ENCODE peak calls at places on chromosomes 12 and 14, in four cellular contexts. One of them, this sample, is unnamed.

GRCh38 chr12:74922117-74922516 is 287.5 kb downstream of the KCNC2 start:
- ATAC-seq in HepG2: no peak
- ATAC-seq in GM23338: no peak
- ATAC-seq in HCT116: no peak
- ATAC-seq in this sample: peak; percentile 39

GRCh38 chr14:103815253-103815652 is 32.1 kb downstream of the PPP1R13B start:
- ATAC-seq in HepG2: no peak
- ATAC-seq in GM23338: no peak
- ATAC-seq in HCT116: no peak
- ATAC-seq in this sample: no peak

GRCh38 chr14:94157195-94157594 is 16.9 kb upstream of the PPP4R4 start:
- ATAC-seq in HepG2: no peak
- ATAC-seq in GM23338: no peak
- ATAC-seq in HCT116: no peak
- ATAC-seq in this sample: no peak

GRCh38 chr14:67738740-67739504 is 37.2 kb downstream of the RDH12 start:
- ATAC-seq in HepG2: peak; percentile 97
- ATAC-seq in GM23338: no peak
- ATAC-seq in HCT116: peak; percentile 62
- ATAC-seq in this sample: peak; percentile 93

GRCh38 chr14:50865677-50866076 is 6.2 kb upstream of the ABHD12B start:
- ATAC-seq in HepG2: no peak
- ATAC-seq in GM23338: no peak
- ATAC-seq in HCT116: no peak
- ATAC-seq in this sample: no peak

GRCh38 chr12:124786065-124786964 is 77.3 kb downstream of the SCARB1 start:
- ATAC-seq in HepG2: no peak
- ATAC-seq in GM23338: peak; percentile 100
- ATAC-seq in HCT116: peak; percentile 78
- ATAC-seq in this sample: peak; percentile 97

GRCh38 chr14:89330236-89331002 is 86.6 kb downstream of the FOXN3 start:
- ATAC-seq in HepG2: no peak
- ATAC-seq in GM23338: peak; percentile 61
- ATAC-seq in HCT116: no peak
- ATAC-seq in this sample: peak; percentile 84

GRCh38 chr14:34368971-34369665 is 92.9 kb downstream of the SPTSSA start:
- ATAC-seq in HepG2: peak; percentile 34
- ATAC-seq in GM23338: no peak
- ATAC-seq in HCT116: no peak
- ATAC-seq in this sample: no peak

GRCh38 chr12:124398578-124399227 is 103.8 kb downstream of the RFLNA start:
- ATAC-seq in HepG2: peak; percentile 12
- ATAC-seq in GM23338: no peak
- ATAC-seq in HCT116: no peak
- ATAC-seq in this sample: peak; percentile 67

GRCh38 chr12:110766311-110767154 is 23.8 kb upstream of the PPP1CC start:
- ATAC-seq in HepG2: no peak
- ATAC-seq in GM23338: no peak
- ATAC-seq in HCT116: no peak
- ATAC-seq in this sample: no peak

GRCh38 chr14:33692762-33693161 is 258.1 kb downstream of the EGLN3 start:
- ATAC-seq in HepG2: no peak
- ATAC-seq in GM23338: no peak
- ATAC-seq in HCT116: no peak
- ATAC-seq in this sample: no peak

GRCh38 chr12:40946612-40947194 is 241.4 kb upstream of the PDZRN4 start:
- ATAC-seq in HepG2: no peak
- ATAC-seq in GM23338: no peak
- ATAC-seq in HCT116: no peak
- ATAC-seq in this sample: no peak

GRCh38 chr12:120474092-120474960 is 4.8 kb upstream of the SRSF9 start:
- ATAC-seq in HepG2: no peak
- ATAC-seq in GM23338: no peak
- ATAC-seq in HCT116: peak; percentile 72
- ATAC-seq in this sample: no peak

GRCh38 chr14:90276627-90277367 is 20.4 kb downstream of the PSMC1 start:
- ATAC-seq in HepG2: peak; percentile 28
- ATAC-seq in GM23338: peak; percentile 70
- ATAC-seq in HCT116: no peak
- ATAC-seq in this sample: no peak

GRCh38 chr12:95440401-95440800 is 33.6 kb upstream of the METAP2 start:
- ATAC-seq in HepG2: no peak
- ATAC-seq in GM23338: no peak
- ATAC-seq in HCT116: no peak
- ATAC-seq in this sample: no peak

GRCh38 chr12:24955389-24955788 is 6.5 kb upstream of the BCAT1 start:
- ATAC-seq in HepG2: no peak
- ATAC-seq in GM23338: no peak
- ATAC-seq in HCT116: no peak
- ATAC-seq in this sample: no peak

GRCh38 chr12:92064420-92064819 is 81.2 kb downstream of the BTG1 start:
- ATAC-seq in HepG2: peak; percentile 67
- ATAC-seq in GM23338: no peak
- ATAC-seq in HCT116: no peak
- ATAC-seq in this sample: no peak

GRCh38 chr12:50103767-50104321 is at the start of gene GPD1:
- ATAC-seq in HepG2: peak; percentile 89
- ATAC-seq in GM23338: peak; percentile 83
- ATAC-seq in HCT116: peak; percentile 96
- ATAC-seq in this sample: peak; percentile 81

GRCh38 chr14:22518073-22518472 is 71.0 kb downstream of the DAD1 start:
- ATAC-seq in HepG2: no peak
- ATAC-seq in GM23338: peak; percentile 72
- ATAC-seq in HCT116: no peak
- ATAC-seq in this sample: no peak

GRCh38 chr14:22898302-22898894 is 15.4 kb downstream of the REM2 start:
- ATAC-seq in HepG2: no peak
- ATAC-seq in GM23338: no peak
- ATAC-seq in HCT116: peak; percentile 59
- ATAC-seq in this sample: no peak

GRCh38 chr12:26047401-26048226 is 77.2 kb downstream of the BHLHE41 start:
- ATAC-seq in HepG2: peak; percentile 46
- ATAC-seq in GM23338: peak; percentile 99
- ATAC-seq in HCT116: peak; percentile 63
- ATAC-seq in this sample: no peak

GRCh38 chr12:21561158-21561557 is 35.1 kb downstream of the SPX start:
- ATAC-seq in HepG2: no peak
- ATAC-seq in GM23338: no peak
- ATAC-seq in HCT116: no peak
- ATAC-seq in this sample: no peak

GRCh38 chr12:118055144-118055557 is 5.8 kb downstream of the WSB2 start:
- ATAC-seq in HepG2: peak; percentile 51
- ATAC-seq in GM23338: peak; percentile 87
- ATAC-seq in HCT116: peak; percentile 35
- ATAC-seq in this sample: no peak

GRCh38 chr12:119804011-119804641 is 73.0 kb downstream of the CIT start:
- ATAC-seq in HepG2: peak; percentile 100
- ATAC-seq in GM23338: peak; percentile 96
- ATAC-seq in HCT116: peak; percentile 100
- ATAC-seq in this sample: peak; percentile 72

GRCh38 chr14:85332401-85332800 is 197.5 kb upstream of the FLRT2 start:
- ATAC-seq in HepG2: no peak
- ATAC-seq in GM23338: no peak
- ATAC-seq in HCT116: no peak
- ATAC-seq in this sample: no peak

GRCh38 chr12:45170456-45171042 is 45.3 kb upstream of the ANO6 start:
- ATAC-seq in HepG2: peak; percentile 90
- ATAC-seq in GM23338: peak; percentile 90
- ATAC-seq in HCT116: peak; percentile 87
- ATAC-seq in this sample: peak; percentile 48

GRCh38 chr14:31965735-31966598 is 111.1 kb upstream of the ARHGAP5 start:
- ATAC-seq in HepG2: peak; percentile 93
- ATAC-seq in GM23338: no peak
- ATAC-seq in HCT116: no peak
- ATAC-seq in this sample: no peak

GRCh38 chr14:71628433-71628832 is 303.8 kb upstream of the RGS6 start:
- ATAC-seq in HepG2: no peak
- ATAC-seq in GM23338: no peak
- ATAC-seq in HCT116: no peak
- ATAC-seq in this sample: no peak

GRCh38 chr12:43815416-43815815 is 9.3 kb upstream of the TWF1 start:
- ATAC-seq in HepG2: no peak
- ATAC-seq in GM23338: no peak
- ATAC-seq in HCT116: no peak
- ATAC-seq in this sample: no peak
- TF ChIP-seq CTCF in HepG2: no peak
- TF ChIP-seq CTCF in GM23338: no peak
- TF ChIP-seq CTCF in HCT116: no peak
- TF ChIP-seq CTCF in this sample: no peak

GRCh38 chr14:25436906-25437305 is 387.0 kb upstream of the STXBP6 start:
- ATAC-seq in HepG2: no peak
- ATAC-seq in GM23338: no peak
- ATAC-seq in HCT116: no peak
- ATAC-seq in this sample: no peak
- H3K4me1 ChIP-seq in HepG2: no peaks in the 10 kb centered on the region
- H3K4me1 ChIP-seq in GM23338: peaks cover 8% of the 10 kb centered on the region
- H3K4me1 ChIP-seq in HCT116: no peaks in the 10 kb centered on the region
- H3K4me1 ChIP-seq in this sample: no peaks in the 10 kb centered on the region

GRCh38 chr12:105611340-105611739 is 280.8 kb downstream of the C12orf75 start:
- ATAC-seq in HepG2: no peak
- ATAC-seq in GM23338: no peak
- ATAC-seq in HCT116: no peak
- ATAC-seq in this sample: no peak

GRCh38 chr12:105617141-105617540 is 286.6 kb downstream of the C12orf75 start:
- ATAC-seq in HepG2: no peak
- ATAC-seq in GM23338: no peak
- ATAC-seq in HCT116: no peak
- ATAC-seq in this sample: no peak

DNA sequence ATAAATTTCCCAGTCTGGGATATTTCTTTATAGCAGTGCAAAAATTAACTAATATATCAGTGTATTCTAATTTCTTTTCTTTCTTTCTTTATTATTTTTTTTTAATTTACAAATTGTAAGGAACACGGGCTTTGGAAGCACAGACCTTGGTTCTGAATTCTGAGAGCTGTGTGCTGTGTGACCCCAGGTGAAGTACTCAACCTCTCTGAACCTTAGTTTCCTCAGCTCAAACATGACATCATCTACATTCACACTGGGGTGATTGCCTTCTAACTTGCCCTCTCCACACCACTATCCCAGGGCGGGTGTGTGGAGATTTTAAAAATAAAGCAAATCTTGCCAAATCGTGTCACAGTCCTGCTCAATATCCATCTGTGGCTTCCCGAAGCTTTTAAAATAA is 282.8 kb downstream of the C12orf75 start:
- ATAC-seq in HepG2: no peak
- ATAC-seq in GM23338: no peak
- ATAC-seq in HCT116: no peak
- ATAC-seq in this sample: no peak
- TF ChIP-seq POLR2AphosphoS5 in HepG2: no peak
- TF ChIP-seq POLR2AphosphoS5 in GM23338: no peak
- TF ChIP-seq POLR2AphosphoS5 in HCT116: no peak
- TF ChIP-seq POLR2AphosphoS5 in this sample: no peak

DNA sequence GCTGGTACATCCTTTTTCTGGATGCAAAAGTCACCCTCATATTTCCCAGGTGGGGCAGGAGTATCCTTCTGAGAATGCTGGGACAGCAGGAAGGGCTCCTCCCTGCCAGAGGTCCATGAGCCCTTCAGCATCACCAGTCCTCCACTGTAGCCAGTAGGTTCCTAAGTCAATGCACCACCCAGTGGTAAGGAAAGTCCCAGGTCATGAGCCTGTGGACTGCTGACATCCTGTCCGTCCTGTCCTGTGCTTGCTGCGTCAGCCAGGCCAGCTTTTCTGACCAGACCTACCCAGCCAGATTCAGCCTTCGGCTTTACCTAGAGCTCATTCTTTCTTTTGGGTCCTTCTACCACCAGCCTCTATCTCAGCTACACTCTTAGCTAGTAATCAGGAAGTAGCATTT is 23.0 kb upstream of the ACTN1 start:
- ATAC-seq in HepG2: peak; percentile 99
- ATAC-seq in GM23338: peak; percentile 69
- ATAC-seq in HCT116: peak; percentile 77
- ATAC-seq in this sample: peak; percentile 31
- TF ChIP-seq CTCF in HepG2: peak; percentile 89
- TF ChIP-seq CTCF in GM23338: peak; percentile 27
- TF ChIP-seq CTCF in HCT116: peak; percentile 27
- TF ChIP-seq CTCF in this sample: no peak

DNA sequence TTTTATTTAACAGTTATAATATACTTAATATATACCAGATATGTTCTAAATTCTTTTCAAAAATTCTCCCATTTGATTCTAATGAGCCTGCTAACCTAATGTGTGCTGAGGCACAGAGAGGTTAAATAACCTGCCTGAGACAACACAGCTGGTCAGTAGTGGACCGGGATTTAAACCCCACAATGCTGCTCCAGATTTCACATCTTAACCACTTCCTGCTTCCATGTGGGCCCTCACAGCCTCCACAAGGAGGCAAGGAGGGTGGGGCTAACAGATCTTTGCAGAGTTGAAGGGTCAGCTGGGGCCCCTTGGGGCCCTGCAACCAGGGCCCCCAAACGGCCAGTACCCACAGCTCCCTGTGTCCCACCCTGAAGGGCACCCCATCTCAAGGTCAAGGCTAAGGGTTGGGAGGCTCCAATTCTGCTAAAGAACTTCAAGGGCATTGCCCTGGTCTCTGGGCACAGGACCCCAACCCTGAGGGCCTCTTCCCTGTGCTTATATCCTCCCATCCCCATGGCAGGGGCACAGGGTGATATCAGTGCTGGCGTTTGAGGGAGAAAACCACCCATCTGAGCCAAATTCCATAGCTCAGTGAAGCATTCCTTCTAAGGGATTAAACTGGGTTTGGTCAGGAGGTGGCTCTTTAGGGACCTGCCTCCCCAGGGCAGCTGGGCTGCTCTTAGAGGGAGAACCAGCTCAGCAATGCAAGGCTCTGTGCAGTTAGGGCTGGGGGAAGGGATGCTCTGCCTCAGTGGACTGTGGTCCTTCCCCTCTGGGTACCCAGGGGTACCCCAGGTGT is 2.2 kb downstream of the KRT80 start:
- ATAC-seq in HepG2: no peak
- ATAC-seq in GM23338: no peak
- ATAC-seq in HCT116: no peak
- ATAC-seq in this sample: no peak
- H3K4me1 ChIP-seq in HepG2: peaks cover 4% of the 10 kb centered on the region
- H3K4me1 ChIP-seq in GM23338: no peaks in the 10 kb centered on the region
- H3K4me1 ChIP-seq in HCT116: peaks cover 63% of the 10 kb centered on the region
- H3K4me1 ChIP-seq in this sample: peaks cover 6% of the 10 kb centered on the region